ENCODE peak calls at places on chromosome 2, in four cellular contexts. C, V, M and F are unnamed samples.

GRCh38 chr2:49490710-49491109 is 336.4 kb upstream of the FSHR start:
- DNase-seq in C (peak; percentile 88), V (peak; percentile 84), M (no peak), F (peak; percentile 12)

GRCh38 chr2:55133467-55134315 is 83.4 kb upstream of the RTN4 start:
- DNase-seq in C (peak; percentile 86), V (no peak), M (peak; percentile 96), F (no peak)

GRCh38 chr2:122830157-122830556 is 1074.7 kb downstream of the TSN start:
- DNase-seq in C (no peak), V (no peak), M (no peak), F (no peak)

GRCh38 chr2:108905176-108905575 is 83.8 kb downstream of the EDAR start:
- DNase-seq in C (no peak), V (no peak), M (no peak), F (no peak)

GRCh38 chr2:15112216-15112615 is 448.9 kb downstream of the NBAS start:
- DNase-seq in C (no peak), V (no peak), M (peak; percentile 56), F (peak; percentile 33)

GRCh38 chr2:84846732-84847131 is 34.2 kb downstream of the TRABD2A start:
- DNase-seq in C (no peak), V (no peak), M (peak; percentile 78), F (no peak)

GRCh38 chr2:9390151-9390850 is 33.0 kb downstream of the ITGB1BP1 start:
- DNase-seq in C (no peak), V (no peak), M (no peak), F (no peak)

GRCh38 chr2:234331566-234331965 is 165.3 kb downstream of the ARL4C start:
- DNase-seq in C (no peak), V (no peak), M (no peak), F (no peak)

GRCh38 chr2:227864161-227864756 is 7.2 kb upstream of the DAW1 start:
- DNase-seq in C (no peak), V (no peak), M (peak; percentile 49), F (no peak)

GRCh38 chr2:188664391-188664790 is 309.8 kb upstream of the COL3A1 start:
- DNase-seq in C (no peak), V (no peak), M (no peak), F (no peak)

GRCh38 chr2:8676191-8676914 is 5.5 kb upstream of the ID2 start:
- DNase-seq in C (peak; percentile 61), V (peak; percentile 69), M (peak; percentile 78), F (peak; percentile 9)

GRCh38 chr2:132374551-132374950 is 42.1 kb upstream of the GPR39 start:
- DNase-seq in C (no peak), V (no peak), M (peak; percentile 44), F (no peak)

GRCh38 chr2:3282056-3282998 is 95.3 kb downstream of the EIPR1 start:
- DNase-seq in C (peak; percentile 24), V (no peak), M (peak; percentile 33), F (no peak)

GRCh38 chr2:145551661-145552060 is 1031.7 kb upstream of the ZEB2 start:
- DNase-seq in C (no peak), V (no peak), M (no peak), F (no peak)

GRCh38 chr2:107627164-107627563 is 199.5 kb upstream of the RGPD4 start:
- DNase-seq in C (no peak), V (no peak), M (no peak), F (no peak)

GRCh38 chr2:233974530-233975071 is 57.4 kb downstream of the TRPM8 start:
- DNase-seq in C (no peak), V (no peak), M (peak; percentile 98), F (no peak)

GRCh38 chr2:124145982-124146381 is 120.9 kb downstream of the CNTNAP5 start:
- DNase-seq in C (no peak), V (no peak), M (no peak), F (no peak)

DNA sequence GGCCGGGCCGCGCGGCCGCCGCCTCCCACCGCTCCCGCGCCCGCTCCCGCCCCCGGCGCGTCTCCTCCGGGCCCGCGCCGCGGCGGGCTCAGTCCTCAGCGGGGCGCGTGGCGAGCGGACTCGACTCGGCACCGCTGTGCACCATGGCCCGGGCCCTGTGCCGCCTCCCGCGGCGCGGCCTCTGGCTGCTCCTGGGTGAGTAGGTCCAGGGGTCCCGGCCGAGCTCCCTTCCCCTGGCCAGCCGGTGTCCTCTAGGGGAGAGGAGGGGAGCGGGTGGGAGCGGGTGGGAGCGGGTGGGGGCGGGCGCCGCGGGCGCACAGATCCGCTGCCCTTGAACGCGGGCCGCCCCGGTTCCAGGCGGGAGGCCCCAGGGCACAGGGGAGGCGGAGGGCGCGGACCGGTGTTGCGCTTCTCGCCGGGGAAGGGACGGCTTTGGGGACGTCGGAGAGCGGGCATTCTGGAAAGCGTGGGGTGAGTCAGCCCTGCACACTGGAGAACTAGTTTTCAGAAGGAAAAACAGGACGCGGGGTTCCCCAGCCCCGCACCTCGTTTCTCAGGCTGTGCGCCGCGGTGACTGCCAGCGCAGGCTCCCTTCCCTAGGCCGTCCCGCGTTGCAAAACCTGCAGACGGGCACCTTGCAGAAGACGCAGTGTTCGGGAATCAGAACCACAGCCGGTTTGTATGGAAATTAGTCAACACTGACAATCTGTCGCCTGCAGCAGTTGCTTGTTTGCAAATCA is at the start of gene RAMP1:
- DNase-seq in C (no peak), V (no peak), M (peak; percentile 17), F (no peak)
- H3K4me2 ChIP-seq in C (peak within 1 kb of the TSS; percentile 68), V (peak within 1 kb of the TSS; percentile 89), M (peak within 1 kb of the TSS; percentile 35), F (peak within 1 kb of the TSS; percentile 70)

GRCh38 chr2:160109939-160110673 is 47.7 kb upstream of the PLA2R1 start:
- DNase-seq in C (peak; percentile 53), V (no peak), M (peak; percentile 80), F (peak; percentile 62)
- H3K14ac ChIP-seq in C (no peak overlapping the region), V (no peak overlapping the region), M (no peak overlapping the region), F (no peak overlapping the region)

GRCh38 chr2:73212448-73213176 is 1.4 kb upstream of the SMYD5 start:
- DNase-seq in C (peak; percentile 82), V (peak; percentile 90), M (peak; percentile 87), F (peak; percentile 62)
- H3K4me2 ChIP-seq in C (no peak overlapping the region), V (no peak overlapping the region), M (no peak overlapping the region), F (no peak overlapping the region)

GRCh38 chr2:62505649-62506420 is at the start of gene TMEM17:
- DNase-seq in C (peak; percentile 89), V (peak; percentile 95), M (peak; percentile 89), F (peak; percentile 91)
- H3K14ac ChIP-seq in C (peak within 1 kb of the TSS; percentile 86), V (peak within 1 kb of the TSS; percentile 77), M (peak within 1 kb of the TSS; percentile 94), F (no peak within 1 kb of the TSS)

GRCh38 chr2:27571681-27572080 is 11.2 kb upstream of the ZNF512 start:
- DNase-seq in C (no peak), V (no peak), M (no peak), F (no peak)
- H3K4me2 ChIP-seq in C (no peak overlapping the region), V (no peak overlapping the region), M (no peak overlapping the region), F (no peak overlapping the region)

GRCh38 chr2:64644240-64645013 is 9.3 kb downstream of the SERTAD2 start:
- DNase-seq in C (peak; percentile 92), V (peak; percentile 75), M (peak; percentile 81), F (peak; percentile 67)

GRCh38 chr2:64641585-64641984 is 12.1 kb downstream of the SERTAD2 start:
- DNase-seq in C (no peak), V (no peak), M (no peak), F (no peak)

GRCh38 chr2:64645014-64645418 is 8.7 kb downstream of the SERTAD2 start:
- DNase-seq in C (peak; percentile 91), V (peak; percentile 76), M (peak; percentile 68), F (peak; percentile 80)

GRCh38 chr2:64646007-64646880 is 7.5 kb downstream of the SERTAD2 start:
- DNase-seq in C (peak; percentile 72), V (peak; percentile 96), M (peak; percentile 69), F (peak; percentile 81)

GRCh38 chr2:64643838-64644219 is 9.9 kb downstream of the SERTAD2 start:
- DNase-seq in C (no peak), V (no peak), M (no peak), F (no peak)
- H3K14ac ChIP-seq in C (no peak overlapping the region), V (no peak overlapping the region), M (peak overlapping the region; percentile 2), F (no peak overlapping the region)

GRCh38 chr2:48438266-48438665 is 91.7 kb upstream of the STON1 start:
- DNase-seq in C (no peak), V (no peak), M (no peak), F (no peak)

GRCh38 chr2:48430528-48430927 is 99.4 kb upstream of the STON1 start:
- DNase-seq in C (no peak), V (no peak), M (no peak), F (no peak)

GRCh38 chr2:48434101-48434500 is 95.9 kb upstream of the STON1 start:
- DNase-seq in C (no peak), V (peak; percentile 7), M (no peak), F (no peak)

GRCh38 chr2:48435909-48436308 is 94.0 kb upstream of the STON1 start:
- DNase-seq in C (no peak), V (no peak), M (peak; percentile 21), F (no peak)

DNA sequence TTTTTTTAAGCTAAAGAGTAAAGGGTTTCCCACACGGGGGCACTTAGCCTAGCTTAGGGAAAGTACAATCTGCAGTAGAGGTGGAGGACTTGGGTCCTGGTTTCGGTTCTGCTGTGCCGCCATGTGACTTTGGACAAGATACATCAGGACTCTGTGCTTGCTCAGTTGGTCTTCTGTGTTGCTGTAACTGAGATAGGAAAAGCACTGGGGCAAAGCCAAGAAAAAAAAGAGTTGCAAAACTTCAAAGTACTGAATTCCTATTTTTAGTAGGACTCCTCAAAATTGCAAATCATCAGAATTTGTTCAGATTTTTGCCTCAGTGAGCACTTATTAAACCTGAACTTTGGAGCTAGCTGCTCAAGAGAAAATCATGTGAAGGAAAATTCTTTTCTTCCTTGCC is 96.3 kb upstream of the STON1 start:
- DNase-seq in C (no peak), V (no peak), M (no peak), F (no peak)
- H3K4me2 ChIP-seq in C (no peak overlapping the region), V (no peak overlapping the region), M (no peak overlapping the region), F (no peak overlapping the region)

DNA sequence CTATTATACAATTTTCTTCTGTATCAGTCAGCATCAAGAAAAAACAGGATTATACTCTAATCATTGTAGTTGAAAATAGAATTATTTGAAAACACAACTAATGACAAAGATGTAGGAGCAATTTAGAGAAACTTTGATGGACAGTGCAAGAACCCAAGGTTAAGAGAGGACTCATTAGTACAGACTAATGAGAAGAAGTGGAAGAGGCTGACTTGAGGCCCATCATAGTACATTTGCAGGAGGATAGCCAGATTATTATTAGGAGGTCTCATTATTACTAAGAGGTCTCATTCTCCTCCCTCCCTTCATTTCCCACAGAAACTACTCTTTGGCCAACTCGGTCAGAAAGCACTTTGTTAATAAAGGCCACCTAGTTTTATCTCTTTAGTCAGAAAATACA is 1983.0 kb downstream of the SUCLG1 start:
- DNase-seq in C (no peak), V (no peak), M (no peak), F (no peak)
- H3K14ac ChIP-seq in C (no peak overlapping the region), V (no peak overlapping the region), M (no peak overlapping the region), F (no peak overlapping the region)